ENCODE peak calls at places on chromosomes 5 and 9, in six cellular contexts. One of them, this sample, is unnamed.
A peak's percentile ranks its signal among the peaks of the same experiment; 100 is the strongest.

GRCh38 chr5:151239237-151239861 is 13.6 kb upstream of the GM2A start:
- DNase-seq in uterus: peak; percentile 87
- DNase-seq in CD8-positive, alpha-beta memory T cell: peak; percentile 59
- DNase-seq in AG04450: no peak
- DNase-seq in esophagus squamous epithelium: peak; percentile 32
- DNase-seq in heart left ventricle: peak; percentile 89
- DNase-seq in this sample: peak; percentile 81

GRCh38 chr5:141623197-141623596 is 4.4 kb upstream of the DIAPH1 start:
- DNase-seq in uterus: no peak
- DNase-seq in heart left ventricle: no peak
- DNase-seq in CD8-positive, alpha-beta memory T cell: no peak
- DNase-seq in AG04450: no peak
- DNase-seq in esophagus squamous epithelium: no peak
- DNase-seq in this sample: no peak

GRCh38 chr9:130034570-130034969 is 8.4 kb downstream of the FNBP1 start:
- DNase-seq in heart left ventricle: no peak
- DNase-seq in esophagus squamous epithelium: no peak
- DNase-seq in CD8-positive, alpha-beta memory T cell: no peak
- DNase-seq in uterus: no peak
- DNase-seq in AG04450: peak; percentile 55
- DNase-seq in this sample: no peak

GRCh38 chr5:14394365-14394764 is 187.2 kb upstream of the OTULINL start:
- DNase-seq in AG04450: no peak
- DNase-seq in uterus: no peak
- DNase-seq in esophagus squamous epithelium: no peak
- DNase-seq in CD8-positive, alpha-beta memory T cell: no peak
- DNase-seq in heart left ventricle: no peak
- DNase-seq in this sample: no peak

GRCh38 chr9:114501786-114502682 is 3.2 kb downstream of the WHRN start:
- DNase-seq in esophagus squamous epithelium: no peak
- DNase-seq in AG04450: no peak
- DNase-seq in CD8-positive, alpha-beta memory T cell: no peak
- DNase-seq in uterus: no peak
- DNase-seq in heart left ventricle: no peak
- DNase-seq in this sample: no peak

GRCh38 chr5:154863291-154864080 is 5.1 kb downstream of the CNOT8 start:
- DNase-seq in heart left ventricle: no peak
- DNase-seq in CD8-positive, alpha-beta memory T cell: no peak
- DNase-seq in AG04450: no peak
- DNase-seq in uterus: no peak
- DNase-seq in esophagus squamous epithelium: no peak
- DNase-seq in this sample: no peak

GRCh38 chr9:98491778-98492177 is 217.0 kb downstream of the GABBR2 start:
- DNase-seq in CD8-positive, alpha-beta memory T cell: no peak
- DNase-seq in heart left ventricle: no peak
- DNase-seq in uterus: no peak
- DNase-seq in esophagus squamous epithelium: no peak
- DNase-seq in AG04450: peak; percentile 23
- DNase-seq in this sample: no peak

GRCh38 chr5:53073349-53073748 is 36.2 kb downstream of the MOCS2 start:
- DNase-seq in heart left ventricle: no peak
- DNase-seq in AG04450: no peak
- DNase-seq in uterus: no peak
- DNase-seq in esophagus squamous epithelium: no peak
- DNase-seq in CD8-positive, alpha-beta memory T cell: no peak
- DNase-seq in this sample: peak; percentile 17

GRCh38 chr9:95857122-95857521 is 18.4 kb upstream of the ERCC6L2 start:
- DNase-seq in heart left ventricle: no peak
- DNase-seq in esophagus squamous epithelium: no peak
- DNase-seq in uterus: no peak
- DNase-seq in AG04450: peak; percentile 76
- DNase-seq in CD8-positive, alpha-beta memory T cell: no peak
- DNase-seq in this sample: no peak

DNA sequence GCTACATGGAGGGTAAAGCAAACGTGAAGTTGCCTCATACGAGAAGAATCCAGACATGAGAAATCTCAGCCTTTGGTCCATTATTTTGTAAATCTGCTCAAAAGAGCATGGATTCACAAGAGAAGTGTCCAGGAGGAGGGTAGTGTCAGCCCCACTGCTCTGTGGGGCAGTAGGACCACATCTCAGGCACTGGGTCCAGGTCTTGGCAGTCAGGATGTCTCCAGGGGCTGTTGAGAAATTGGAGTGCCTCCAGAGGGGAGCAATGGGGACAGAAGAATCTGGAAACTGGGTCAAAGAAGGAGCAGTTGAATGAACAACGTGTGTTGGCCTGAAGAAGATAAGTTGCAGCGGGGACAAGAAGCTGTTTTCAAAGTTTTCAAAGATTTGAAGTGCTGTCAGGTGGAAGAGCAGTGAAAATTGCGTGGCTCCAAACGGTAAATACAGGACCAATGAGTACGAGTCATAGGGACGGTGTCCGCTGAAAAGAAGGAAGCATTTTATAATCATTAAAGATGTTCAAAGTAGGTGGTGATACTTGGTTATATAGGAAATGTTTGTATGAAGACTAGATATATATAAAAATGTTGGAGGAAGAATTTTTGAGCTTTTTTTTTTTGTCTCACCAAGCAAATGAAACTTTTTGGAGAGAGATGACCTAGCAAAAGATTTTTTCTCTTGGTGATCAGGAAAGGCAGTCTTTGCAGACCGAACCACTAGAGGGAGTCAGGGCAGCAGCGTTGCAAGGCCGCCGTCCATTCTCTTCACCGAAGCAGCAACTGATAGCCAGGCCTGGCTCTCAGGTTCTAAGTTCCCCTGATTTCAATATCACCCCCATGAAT is 57.1 kb upstream of the ZBED3 start:
- DNase-seq in uterus: peak; percentile 82
- DNase-seq in esophagus squamous epithelium: no peak
- DNase-seq in heart left ventricle: peak; percentile 66
- DNase-seq in CD8-positive, alpha-beta memory T cell: peak; percentile 6
- DNase-seq in AG04450: peak; percentile 56
- DNase-seq in this sample: peak; percentile 90
- H3K27ac ChIP-seq in uterus: peak overlapping the region; percentile 72
- H3K27ac ChIP-seq in esophagus squamous epithelium: no peak overlapping the region
- H3K27ac ChIP-seq in heart left ventricle: no peak overlapping the region
- H3K27ac ChIP-seq in CD8-positive, alpha-beta memory T cell: no peak overlapping the region
- H3K27ac ChIP-seq in AG04450: no peak overlapping the region
- H3K27ac ChIP-seq in this sample: no peak overlapping the region

DNA sequence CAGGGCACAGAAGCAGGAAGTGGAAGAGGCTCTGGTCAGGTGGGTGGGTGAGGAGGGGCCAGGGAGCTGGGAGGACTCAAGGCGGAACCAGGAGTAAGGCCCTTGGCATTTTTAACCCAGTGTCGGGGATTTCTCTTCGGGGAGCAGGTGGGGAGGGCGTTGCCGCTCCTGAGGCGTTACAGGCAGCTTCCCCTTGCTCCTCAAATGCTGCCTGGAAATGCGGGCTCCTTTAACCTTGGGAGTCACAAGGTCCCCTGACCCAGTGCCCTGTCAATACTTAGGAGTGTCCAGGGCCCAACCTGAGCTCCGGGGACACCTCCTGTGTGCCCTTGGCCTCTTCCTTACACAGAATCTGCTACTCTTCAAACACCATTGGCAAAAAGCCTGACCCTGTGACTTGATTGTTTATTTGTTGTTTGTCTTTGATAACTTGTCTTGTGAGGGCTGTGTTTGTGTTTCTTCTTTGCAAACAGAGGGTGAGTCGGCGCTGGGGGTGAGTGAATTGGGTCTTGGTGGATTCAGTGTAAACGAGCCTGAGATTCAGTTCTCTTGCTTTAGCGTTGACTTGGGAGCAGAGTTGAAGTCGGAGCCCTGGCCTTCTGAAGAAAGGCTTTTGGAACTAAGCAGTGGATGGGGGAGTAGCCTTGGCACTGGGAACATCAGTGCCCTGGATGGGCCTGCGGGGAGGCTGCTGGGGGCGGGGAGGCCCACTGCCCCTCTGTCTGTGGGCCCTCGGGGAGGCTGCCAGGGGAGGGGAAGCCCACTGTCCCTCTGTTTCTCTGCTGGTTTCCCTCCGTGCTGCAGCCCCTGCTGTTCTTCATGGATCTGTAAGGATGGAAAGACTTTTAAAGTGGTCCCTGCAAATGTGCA is 300.7 kb upstream of the IRX4 start:
- DNase-seq in esophagus squamous epithelium: no peak
- DNase-seq in AG04450: no peak
- DNase-seq in uterus: no peak
- DNase-seq in CD8-positive, alpha-beta memory T cell: no peak
- DNase-seq in heart left ventricle: no peak
- DNase-seq in this sample: no peak
- H3K27ac ChIP-seq in esophagus squamous epithelium: no peak overlapping the region
- H3K27ac ChIP-seq in AG04450: no peak overlapping the region
- H3K27ac ChIP-seq in uterus: peak overlapping the region; percentile 13
- H3K27ac ChIP-seq in CD8-positive, alpha-beta memory T cell: no peak overlapping the region
- H3K27ac ChIP-seq in heart left ventricle: no peak overlapping the region
- H3K27ac ChIP-seq in this sample: no peak overlapping the region

GRCh38 chr5:159415301-159415937 is 85.1 kb upstream of the IL12B start:
- DNase-seq in AG04450: no peak
- DNase-seq in esophagus squamous epithelium: no peak
- DNase-seq in CD8-positive, alpha-beta memory T cell: no peak
- DNase-seq in heart left ventricle: no peak
- DNase-seq in uterus: no peak
- DNase-seq in this sample: peak; percentile 31
- H3K27ac ChIP-seq in AG04450: no peak overlapping the region
- H3K27ac ChIP-seq in esophagus squamous epithelium: no peak overlapping the region
- H3K27ac ChIP-seq in CD8-positive, alpha-beta memory T cell: no peak overlapping the region
- H3K27ac ChIP-seq in heart left ventricle: no peak overlapping the region
- H3K27ac ChIP-seq in uterus: peak overlapping the region; percentile 7
- H3K27ac ChIP-seq in this sample: no peak overlapping the region

GRCh38 chr9:93830224-93830596 is 124.9 kb downstream of the BARX1 start:
- DNase-seq in esophagus squamous epithelium: no peak
- DNase-seq in AG04450: no peak
- DNase-seq in heart left ventricle: peak; percentile 13
- DNase-seq in CD8-positive, alpha-beta memory T cell: no peak
- DNase-seq in uterus: no peak
- DNase-seq in this sample: no peak

GRCh38 chr9:93829271-93830223 is 125.6 kb downstream of the BARX1 start:
- DNase-seq in CD8-positive, alpha-beta memory T cell: no peak
- DNase-seq in heart left ventricle: peak; percentile 21
- DNase-seq in AG04450: no peak
- DNase-seq in esophagus squamous epithelium: no peak
- DNase-seq in uterus: no peak
- DNase-seq in this sample: no peak

GRCh38 chr9:93827545-93828330 is 127.4 kb downstream of the BARX1 start:
- DNase-seq in CD8-positive, alpha-beta memory T cell: no peak
- DNase-seq in uterus: no peak
- DNase-seq in heart left ventricle: peak; percentile 70
- DNase-seq in esophagus squamous epithelium: no peak
- DNase-seq in AG04450: peak; percentile 10
- DNase-seq in this sample: peak; percentile 38

GRCh38 chr9:93826905-93827544 is 128.1 kb downstream of the BARX1 start:
- DNase-seq in AG04450: no peak
- DNase-seq in heart left ventricle: peak; percentile 18
- DNase-seq in esophagus squamous epithelium: no peak
- DNase-seq in uterus: no peak
- DNase-seq in CD8-positive, alpha-beta memory T cell: no peak
- DNase-seq in this sample: no peak

GRCh38 chr9:93828331-93829097 is 126.6 kb downstream of the BARX1 start:
- DNase-seq in CD8-positive, alpha-beta memory T cell: no peak
- DNase-seq in heart left ventricle: peak; percentile 24
- DNase-seq in AG04450: no peak
- DNase-seq in esophagus squamous epithelium: no peak
- DNase-seq in uterus: no peak
- DNase-seq in this sample: no peak
- H3K27ac ChIP-seq in CD8-positive, alpha-beta memory T cell: no peak overlapping the region
- H3K27ac ChIP-seq in heart left ventricle: no peak overlapping the region
- H3K27ac ChIP-seq in AG04450: no peak overlapping the region
- H3K27ac ChIP-seq in esophagus squamous epithelium: no peak overlapping the region
- H3K27ac ChIP-seq in uterus: no peak overlapping the region
- H3K27ac ChIP-seq in this sample: no peak overlapping the region

DNA sequence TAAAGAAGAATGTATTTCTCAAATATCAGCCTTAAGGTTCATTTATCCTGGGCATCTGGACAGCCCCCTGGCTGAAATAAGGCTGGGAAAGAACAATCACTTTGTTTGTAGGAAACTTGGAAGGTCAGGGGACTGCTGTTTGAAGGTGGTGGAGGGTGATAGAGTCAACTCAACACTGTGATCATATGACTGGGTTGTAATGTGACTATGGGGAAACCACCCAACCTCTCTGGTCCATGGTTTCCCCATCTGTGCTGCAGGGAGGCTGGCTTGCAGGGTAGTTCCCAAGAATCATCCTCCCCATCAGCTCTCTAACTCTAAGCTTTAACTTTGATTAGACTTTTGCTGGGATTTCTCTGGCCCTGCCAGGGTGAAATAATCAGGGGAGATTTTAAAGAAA is 10.0 kb downstream of the INSYN2B start:
- DNase-seq in heart left ventricle: no peak
- DNase-seq in AG04450: no peak
- DNase-seq in uterus: no peak
- DNase-seq in CD8-positive, alpha-beta memory T cell: no peak
- DNase-seq in esophagus squamous epithelium: no peak
- DNase-seq in this sample: no peak
- H3K27ac ChIP-seq in heart left ventricle: no peak overlapping the region
- H3K27ac ChIP-seq in AG04450: no peak overlapping the region
- H3K27ac ChIP-seq in uterus: no peak overlapping the region
- H3K27ac ChIP-seq in CD8-positive, alpha-beta memory T cell: no peak overlapping the region
- H3K27ac ChIP-seq in esophagus squamous epithelium: no peak overlapping the region
- H3K27ac ChIP-seq in this sample: no peak overlapping the region

GRCh38 chr5:68714810-68715209 is 379.0 kb upstream of the SLC30A5 start:
- DNase-seq in CD8-positive, alpha-beta memory T cell: no peak
- DNase-seq in heart left ventricle: no peak
- DNase-seq in uterus: no peak
- DNase-seq in esophagus squamous epithelium: no peak
- DNase-seq in AG04450: no peak
- DNase-seq in this sample: no peak
- H3K27ac ChIP-seq in CD8-positive, alpha-beta memory T cell: no peak overlapping the region
- H3K27ac ChIP-seq in heart left ventricle: no peak overlapping the region
- H3K27ac ChIP-seq in uterus: no peak overlapping the region
- H3K27ac ChIP-seq in esophagus squamous epithelium: no peak overlapping the region
- H3K27ac ChIP-seq in AG04450: no peak overlapping the region
- H3K27ac ChIP-seq in this sample: no peak overlapping the region

This sample was measured in testis.